ENCODE peak calls at places on chromosomes 16 and 17, in ten cellular contexts. J is adipocyte; I is iris pigment epithelial cell; A is CD8-positive, alpha-beta T cell; O is RPMI8226; N is lower lobe of right lung; T is SHP77 treated with DMSO at 0.1 percent for 48 hours; Y is uterus; K is T-cell; W is left kidney. M is an unnamed sample.

GRCh38 chr17:76504117-76504516 is 2.9 kb upstream of the RHBDF2 start:
- DNase-seq in J (no peak), I (peak), A (no peak), O (peak), N (no peak), T (no peak), Y (no peak), K (no peak), W (no peak), M (no peak)

GRCh38 chr16:17229766-17230165 is 241.0 kb downstream of the XYLT1 start:
- DNase-seq in J (no peak), I (no peak), A (no peak), O (no peak), N (no peak), T (no peak), Y (no peak), K (no peak), W (no peak), M (no peak)

GRCh38 chr16:22685162-22685830 is 128.7 kb upstream of the HS3ST2 start:
- DNase-seq in J (no peak), I (no peak), A (no peak), O (no peak), N (no peak), T (no peak), Y (peak), K (no peak), W (no peak), M (no peak)

GRCh38 chr16:57422026-57422944 is 17.7 kb downstream of the CCL17 start:
- DNase-seq in J (peak), I (peak), A (no peak), O (peak), N (no peak), T (peak), Y (peak), K (no peak), W (peak), M (peak)

GRCh38 chr17:38512473-38513058 is 84.3 kb downstream of the ARHGAP23 start:
- DNase-seq in J (no peak), I (peak), A (no peak), O (no peak), N (no peak), T (no peak), Y (no peak), K (no peak), W (peak), M (no peak)

GRCh38 chr16:22903716-22904115 is 89.8 kb downstream of the HS3ST2 start:
- DNase-seq in J (no peak), I (no peak), A (no peak), O (no peak), N (no peak), T (no peak), Y (no peak), K (no peak), W (no peak), M (no peak)

GRCh38 chr17:76333673-76334505 is 19.8 kb downstream of the PRPSAP1 start:
- DNase-seq in J (no peak), I (no peak), A (no peak), O (no peak), N (no peak), T (no peak), Y (no peak), K (no peak), W (no peak), M (no peak)

GRCh38 chr16:70753228-70753627 is 47.7 kb downstream of the VAC14 start:
- DNase-seq in J (no peak), I (no peak), A (no peak), O (no peak), N (no peak), T (no peak), Y (no peak), K (no peak), W (no peak), M (no peak)

GRCh38 chr17:14748036-14748715 is 447.3 kb downstream of the HS3ST3B1 start:
- DNase-seq in J (no peak), I (no peak), A (no peak), O (no peak), N (peak), T (no peak), Y (no peak), K (no peak), W (peak), M (no peak)

GRCh38 chr17:65163990-65164495 is 26.9 kb downstream of the RGS9 start:
- DNase-seq in J (peak), I (peak), A (peak), O (no peak), N (no peak), T (no peak), Y (no peak), K (no peak), W (no peak), M (peak)

M was measured in fibroblast of pulmonary artery.